ENCODE peak calls at places on chromosomes 1 and 21, in five cellular contexts. C is activated T-cell treated with anti-CD3 and anti-CD28 coated beads for 1 hour; E is stimulated activated CD8-positive, alpha-beta memory T cell treated with anti-CD3 and anti-CD28 coated beads, Interleukin-4, amount 100 ng/mL, for 1 hour; V is AG09309; P is HT1080. W is an unnamed sample.

GRCh38 chr1:200245492-200245891 is 164.3 kb downstream of the ZNF281 start:
- DNase-seq in P (peak; percentile 28), V (no peak), E (no peak), C (no peak), W (no peak)

GRCh38 chr21:17818158-17819113 is 720 bp downstream of the C21orf91 start:
- DNase-seq in C (peak; percentile 44), V (no peak), E (peak; percentile 22), P (peak; percentile 13), W (no peak)

GRCh38 chr21:44432841-44433790 is 22.2 kb upstream of the LRRC3 start:
- DNase-seq in V (no peak), C (no peak), E (no peak), P (no peak), W (no peak)

GRCh38 chr21:35602811-35603210 is 457.5 kb downstream of the SETD4 start:
- DNase-seq in V (no peak), E (no peak), P (no peak), C (no peak), W (no peak)

GRCh38 chr1:42784946-42785693 is at the start of gene TMEM269:
- DNase-seq in E (peak; percentile 9), V (no peak), P (no peak), C (peak; percentile 28), W (no peak)

GRCh38 chr1:11594222-11594621 is 60.0 kb downstream of the FBXO2 start:
- DNase-seq in C (no peak), V (peak; percentile 5), E (no peak), P (no peak), W (no peak)

GRCh38 chr21:34593954-34594531 is 20.9 kb downstream of the RCAN1 start:
- DNase-seq in E (no peak), V (no peak), P (no peak), C (no peak), W (no peak)

GRCh38 chr1:94612555-94613204 is 71.1 kb upstream of the F3 start:
- DNase-seq in E (no peak), C (no peak), V (no peak), P (no peak), W (no peak)

GRCh38 chr1:2194898-2195673 is 514 bp upstream of the FAAP20 start:
- DNase-seq in V (no peak), P (peak; percentile 79), E (peak; percentile 75), C (peak; percentile 77), W (peak; percentile 73)

GRCh38 chr1:228794173-228794572 is 58.9 kb downstream of the RHOU start:
- DNase-seq in E (no peak), C (no peak), P (peak; percentile 13), V (no peak), W (no peak)

GRCh38 chr1:97159342-97159741 is 437.8 kb downstream of the PTBP2 start:
- DNase-seq in P (no peak), C (no peak), E (no peak), V (no peak), W (no peak)

GRCh38 chr1:187689137-187689536 is 860.4 kb downstream of the PLA2G4A start:
- DNase-seq in V (no peak), P (peak; percentile 60), E (no peak), C (no peak), W (no peak)

GRCh38 chr1:100430368-100430767 is 78.1 kb downstream of the CDC14A start:
- DNase-seq in C (no peak), P (no peak), E (no peak), V (no peak), W (no peak)

GRCh38 chr1:92709738-92710137 is 75.2 kb downstream of the EVI5 start:
- DNase-seq in V (peak; percentile 8), E (no peak), P (peak; percentile 40), C (no peak), W (no peak)

GRCh38 chr1:111653695-111654094 is 34.1 kb downstream of the RAP1A start:
- DNase-seq in C (no peak), P (no peak), V (no peak), E (no peak), W (no peak)

GRCh38 chr21:43208561-43209332 is 39.9 kb downstream of the CRYAA start:
- DNase-seq in V (no peak), C (no peak), P (no peak), E (no peak), W (no peak)

GRCh38 chr1:6967431-6968079 is 182.3 kb downstream of the CAMTA1 start:
- DNase-seq in V (no peak), E (no peak), P (peak; percentile 62), C (no peak), W (no peak)

GRCh38 chr1:113031060-113031933 is 41.7 kb upstream of the LRIG2 start:
- DNase-seq in C (no peak), V (no peak), E (no peak), P (no peak), W (no peak)

GRCh38 chr1:28983509-28984310 is 69.3 kb downstream of the EPB41 start:
- DNase-seq in V (no peak), E (no peak), C (no peak), P (no peak), W (no peak)

GRCh38 chr21:31145271-31145801 is 107.1 kb upstream of the KRTAP19-8 start:
- DNase-seq in P (no peak), E (no peak), C (no peak), V (no peak), W (no peak)

GRCh38 chr1:151992345-151993083 is 1.1 kb downstream of the S100A10 start:
- DNase-seq in P (peak; percentile 100), V (peak; percentile 84), E (no peak), C (no peak), W (no peak)

GRCh38 chr1:21904725-21905520 is 32.2 kb downstream of the HSPG2 start:
- DNase-seq in P (peak; percentile 83), C (no peak), E (no peak), V (no peak), W (no peak)

GRCh38 chr1:216054593-216054992 is 368.7 kb downstream of the USH2A start:
- DNase-seq in E (no peak), V (no peak), P (no peak), C (no peak), W (no peak)

GRCh38 chr1:94237291-94238226 is at the start of gene ARHGAP29:
- DNase-seq in P (peak; percentile 81), E (no peak), C (peak; percentile 5), V (no peak), W (no peak)

GRCh38 chr1:21594935-21595897 is 73.9 kb downstream of the RAP1GAP start:
- DNase-seq in P (peak; percentile 32), E (no peak), C (peak; percentile 16), V (no peak), W (no peak)

W was measured in nucleus accumbens.